ENCODE peak calls at places on chromosomes 12 and 14, in eight cellular contexts. X is cardiac fibroblast; R is fibroblast of mammary gland; Q is activated T-helper 1 cell treated with anti-CD3 and anti-CD28 coated beads, Interleukin-12 subunit alpha, Interleukin-12 subunit beta, Interleukin-2, Interleukin-4 antibody, amounts not matched to agents 30 ng/mL and 10 ng/mL and 1 ng/mL, durations not matched to agents 14 hours and 24 hours and 36 hours; C is stimulated activated CD8-positive, alpha-beta memory T cell treated with anti-CD3 and anti-CD28 coated beads, Interleukin-7, amount 100 ng/mL, for 24 hours; F is neural progenitor cell; M is naive thymus-derived CD8-positive, alpha-beta T cell; A is epithelial cell of esophagus. B is an unnamed sample.

GRCh38 chr12:71223139-71223538 is 65.3 kb upstream of the TSPAN8 start:
- DNase-seq in Q (no peak), A (peak), F (no peak), R (peak), M (no peak), X (no peak), C (no peak), B (peak)

GRCh38 chr12:50325890-50326391 is 42.6 kb upstream of the LIMA1 start:
- DNase-seq in C (no peak), X (peak), F (no peak), Q (no peak), R (no peak), M (no peak), A (peak), B (no peak)

GRCh38 chr12:120388711-120389431 is 19.9 kb upstream of the MSI1 start:
- DNase-seq in F (peak), R (no peak), X (no peak), M (no peak), A (no peak), C (no peak), Q (no peak), B (no peak)

GRCh38 chr12:119206348-119207075 is 27.8 kb downstream of the HSPB8 start:
- DNase-seq in C (no peak), R (no peak), A (no peak), Q (no peak), X (no peak), M (no peak), F (peak), B (no peak)

GRCh38 chr14:67736771-67737170 is 35.1 kb downstream of the RDH12 start:
- DNase-seq in R (no peak), A (no peak), C (no peak), M (no peak), Q (no peak), X (no peak), F (no peak), B (no peak)

GRCh38 chr14:93462479-93462878 is 31.7 kb downstream of the UNC79 start:
- DNase-seq in M (no peak), R (no peak), Q (no peak), X (no peak), F (no peak), A (no peak), C (no peak), B (peak)

GRCh38 chr14:68667313-68667791 is 125.5 kb downstream of the ZFP36L1 start:
- DNase-seq in R (peak), Q (no peak), F (no peak), M (no peak), C (no peak), X (peak), A (no peak), B (no peak)

GRCh38 chr12:80040075-80040738 is 59.1 kb upstream of the OTOGL start:
- DNase-seq in M (no peak), X (peak), Q (no peak), A (peak), C (no peak), R (peak), F (no peak), B (no peak)

GRCh38 chr12:99910342-99910741 is 74.4 kb downstream of the ANKS1B start:
- DNase-seq in F (no peak), X (no peak), A (no peak), C (no peak), Q (no peak), R (peak), M (no peak), B (no peak)

GRCh38 chr14:68527329-68527851 is 265.5 kb downstream of the ZFP36L1 start:
- DNase-seq in F (peak), M (no peak), A (no peak), C (no peak), Q (no peak), X (no peak), R (no peak), B (no peak)

GRCh38 chr12:3186546-3187237 is 109.5 kb downstream of the TSPAN9 start:
- DNase-seq in F (no peak), M (no peak), C (no peak), R (peak), A (no peak), X (no peak), Q (no peak), B (no peak)

B was measured in BE2C.